ENCODE peak calls at places on chromosomes 7 and 10, in nine cellular contexts. X is CD4-positive, alpha-beta T cell; E is choroid plexus epithelial cell; N is fibroblast of lung; T is psoas muscle; Q is cardiac muscle cell; O is HFF-Myc; A is MM.1S; H is adrenal gland. S is an unnamed sample.

GRCh38 chr10:80500572-80501380 is 36.9 kb upstream of the SH2D4B start:
- DNase-seq in Q (peak), T (peak), H (peak), N (no peak), X (no peak), E (peak), O (no peak), A (no peak), S (peak)

GRCh38 chr10:3493621-3494020 is 291.4 kb downstream of the KLF6 start:
- DNase-seq in O (no peak), A (no peak), H (no peak), Q (no peak), X (no peak), N (no peak), T (no peak), E (no peak), S (no peak)

GRCh38 chr10:116521424-116522305 is 24.1 kb upstream of the PNLIP start:
- DNase-seq in N (peak), X (no peak), H (peak), T (no peak), A (peak), O (peak), Q (peak), E (peak), S (peak)

GRCh38 chr7:63899691-63900393 is 98.8 kb upstream of the ZNF722 start:
- DNase-seq in Q (no peak), T (peak), O (no peak), H (peak), E (no peak), X (peak), N (no peak), A (peak), S (no peak)

GRCh38 chr10:130441041-130441440 is 304.9 kb downstream of the GLRX3 start:
- DNase-seq in Q (no peak), X (no peak), E (no peak), T (no peak), O (no peak), N (no peak), A (no peak), H (no peak), S (no peak)

GRCh38 chr10:110206988-110207804 is at the start of gene MXI1:
- DNase-seq in T (peak), X (peak), H (peak), O (peak), N (peak), Q (peak), A (peak), E (peak), S (peak)

GRCh38 chr10:75062191-75062849 is 49.1 kb upstream of the SAMD8 start:
- DNase-seq in E (peak), T (peak), Q (peak), O (no peak), N (peak), A (no peak), X (no peak), H (no peak), S (no peak)

GRCh38 chr10:27558612-27559020 is 54.5 kb downstream of the RAB18 start:
- DNase-seq in T (peak), E (peak), N (peak), A (peak), X (no peak), H (peak), O (peak), Q (peak), S (peak)

GRCh38 chr10:86363184-86363832 is 3.3 kb downstream of the GRID1 start:
- DNase-seq in X (no peak), T (no peak), E (peak), H (peak), Q (peak), N (no peak), O (no peak), A (no peak), S (peak)

GRCh38 chr10:122786269-122786668 is 59.4 kb downstream of the CUZD1 start:
- DNase-seq in A (peak), Q (peak), X (no peak), E (peak), T (no peak), H (no peak), N (no peak), O (peak), S (peak)

GRCh38 chr10:55800607-55801241 is 560.3 kb downstream of the ZWINT start:
- DNase-seq in T (no peak), A (no peak), E (no peak), O (no peak), N (no peak), X (no peak), Q (no peak), H (no peak), S (no peak)

GRCh38 chr7:140390466-140391190 is 7.7 kb downstream of the SLC37A3 start:
- DNase-seq in H (no peak), Q (peak), T (no peak), N (peak), E (peak), O (no peak), X (no peak), A (peak), S (no peak)

GRCh38 chr7:118846977-118847376 is 622.5 kb downstream of the ANKRD7 start:
- DNase-seq in X (no peak), A (peak), H (no peak), O (no peak), Q (no peak), T (no peak), E (no peak), N (no peak), S (no peak)

GRCh38 chr7:114026486-114027089 is 107.8 kb upstream of the PPP1R3A start:
- DNase-seq in Q (peak), O (peak), E (peak), T (no peak), X (no peak), A (peak), H (no peak), N (peak), S (peak)

GRCh38 chr7:142562688-142563087 is 186.6 kb upstream of the PRSS1 start:
- DNase-seq in E (no peak), T (no peak), Q (no peak), X (no peak), H (no peak), O (no peak), N (peak), A (no peak), S (no peak)

GRCh38 chr7:142554555-142555532 is 194.4 kb upstream of the PRSS1 start:
- DNase-seq in H (no peak), X (no peak), N (peak), T (no peak), Q (no peak), E (no peak), A (no peak), O (no peak), S (no peak)

GRCh38 chr7:142560166-142560565 is 189.1 kb upstream of the PRSS1 start:
- DNase-seq in O (no peak), N (no peak), Q (no peak), H (no peak), T (no peak), X (no peak), E (no peak), A (no peak), S (no peak)

GRCh38 chr7:142556745-142557144 is 192.5 kb upstream of the PRSS1 start:
- DNase-seq in A (peak), T (peak), Q (peak), N (peak), X (no peak), E (peak), O (peak), H (peak), S (no peak)

DNA sequence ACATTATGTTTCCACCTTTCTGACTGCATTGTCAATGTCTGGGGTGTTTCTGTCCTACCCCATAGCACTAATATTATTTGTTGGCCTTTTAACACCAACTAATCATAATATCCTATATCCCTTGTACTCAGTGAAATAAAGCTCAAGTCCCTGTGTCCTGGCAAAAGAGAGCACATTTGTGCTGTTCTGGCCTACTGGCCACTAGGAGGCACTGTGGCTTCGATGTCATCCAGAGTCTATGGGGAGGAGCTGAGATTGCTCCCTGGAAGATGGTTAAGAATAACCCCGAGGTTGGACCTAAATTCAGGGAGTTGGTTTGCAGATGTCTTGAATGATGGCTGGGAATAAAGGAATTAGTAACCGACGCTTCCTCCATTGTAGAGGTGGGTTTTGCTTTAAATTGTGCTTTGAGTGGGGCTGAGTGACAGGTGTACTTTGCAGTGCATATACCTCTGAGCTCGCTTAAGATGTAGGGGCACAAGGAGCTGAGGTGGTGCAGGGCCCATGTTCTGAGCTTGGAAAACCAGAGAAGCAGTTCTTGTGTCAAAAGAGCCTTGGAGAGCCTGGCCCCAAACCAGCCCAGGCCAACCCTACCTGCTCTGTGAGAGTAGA is 191.2 kb upstream of the PRSS1 start:
- DNase-seq in O (peak), H (no peak), T (peak), X (peak), N (peak), E (peak), A (peak), Q (peak), S (peak)
- TF ChIP-seq CTCF in O (peak), H (peak), T (peak), X (peak), N (peak), E (peak), A (peak), Q (peak), S (peak)

DNA sequence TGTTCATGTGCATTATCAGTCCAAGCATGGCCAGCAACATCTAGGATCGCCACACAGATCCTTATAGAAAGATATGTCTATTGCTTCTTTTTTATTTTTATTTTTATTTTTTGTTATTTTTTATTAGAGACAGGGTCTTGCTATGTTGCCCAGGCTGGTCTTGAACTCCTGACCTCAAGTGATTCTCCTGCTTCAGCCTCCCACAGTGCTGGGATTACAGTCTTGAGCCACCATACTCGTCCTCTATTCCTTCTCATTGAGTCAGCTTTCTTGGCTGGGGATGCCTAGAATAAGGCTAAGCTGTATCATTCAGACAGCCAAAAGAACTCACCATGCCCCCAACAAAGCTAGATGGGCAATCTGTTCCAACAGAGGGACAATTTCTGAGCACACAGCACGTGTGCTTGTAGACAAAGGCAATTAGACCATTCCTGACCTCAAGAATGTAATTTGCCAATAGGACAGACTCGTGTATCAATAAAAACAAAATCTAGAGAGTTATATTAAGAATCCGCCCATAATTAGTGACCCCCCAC is 264.0 kb upstream of the NEBL start:
- DNase-seq in E (no peak), H (no peak), A (no peak), Q (no peak), X (no peak), O (no peak), N (no peak), T (no peak), S (no peak)
- TF ChIP-seq CTCF in E (no peak), H (no peak), A (no peak), Q (no peak), X (no peak), O (no peak), N (no peak), T (no peak), S (no peak)

GRCh38 chr7:47384755-47385475 is 197.0 kb downstream of the TNS3 start:
- DNase-seq in N (no peak), H (no peak), O (no peak), E (no peak), T (no peak), A (no peak), X (no peak), Q (no peak), S (no peak)

GRCh38 chr7:47383696-47384445 is 198.0 kb downstream of the TNS3 start:
- DNase-seq in O (no peak), E (no peak), A (no peak), Q (no peak), H (no peak), X (no peak), T (no peak), N (no peak), S (no peak)

GRCh38 chr7:47382200-47382599 is 199.7 kb downstream of the TNS3 start:
- DNase-seq in A (no peak), X (no peak), E (no peak), T (no peak), Q (no peak), N (no peak), H (no peak), O (no peak), S (no peak)

GRCh38 chr7:47381132-47381495 is 200.8 kb downstream of the TNS3 start:
- DNase-seq in O (no peak), X (no peak), T (no peak), E (no peak), N (no peak), Q (no peak), H (no peak), A (no peak), S (no peak)

DNA sequence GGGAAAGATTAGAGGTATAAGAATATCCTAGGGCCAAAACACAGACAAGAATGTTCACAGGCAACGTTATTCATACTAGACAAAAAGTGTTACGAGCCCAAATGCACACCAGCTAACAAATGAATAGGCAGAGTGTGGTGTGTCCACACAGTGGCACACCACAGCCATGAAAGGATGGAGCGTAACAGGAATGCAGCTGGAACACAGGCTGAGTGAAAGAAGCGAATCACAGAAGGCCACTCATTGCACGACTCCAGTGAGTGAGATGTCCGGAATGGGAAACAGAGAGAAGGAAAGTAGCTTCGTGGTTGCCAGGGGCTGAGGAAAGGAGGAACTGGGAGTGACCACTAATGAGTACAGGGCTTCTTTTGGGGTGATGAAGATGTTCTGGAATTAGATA is 198.8 kb downstream of the TNS3 start:
- DNase-seq in O (peak), T (no peak), X (no peak), Q (no peak), A (no peak), E (no peak), N (peak), H (no peak), S (no peak)
- TF ChIP-seq CTCF in O (no peak), T (no peak), X (no peak), Q (no peak), A (no peak), E (no peak), N (no peak), H (no peak), S (no peak)

GRCh38 chr10:14327535-14327934 is 3.2 kb downstream of the FRMD4A start:
- DNase-seq in Q (no peak), H (no peak), T (no peak), O (peak), N (no peak), E (no peak), A (no peak), X (no peak), S (no peak)

GRCh38 chr10:14328881-14329280 is 1.8 kb downstream of the FRMD4A start:
- DNase-seq in O (no peak), N (no peak), T (no peak), A (no peak), Q (no peak), E (no peak), H (no peak), X (no peak), S (no peak)

GRCh38 chr10:14326581-14326980 is 4.1 kb downstream of the FRMD4A start:
- DNase-seq in N (no peak), A (no peak), X (no peak), E (no peak), O (no peak), Q (no peak), H (no peak), T (no peak), S (no peak)

GRCh38 chr10:14322531-14322930 is 8.2 kb downstream of the FRMD4A start:
- DNase-seq in E (no peak), H (no peak), X (no peak), T (no peak), Q (peak), N (no peak), O (no peak), A (no peak), S (no peak)

DNA sequence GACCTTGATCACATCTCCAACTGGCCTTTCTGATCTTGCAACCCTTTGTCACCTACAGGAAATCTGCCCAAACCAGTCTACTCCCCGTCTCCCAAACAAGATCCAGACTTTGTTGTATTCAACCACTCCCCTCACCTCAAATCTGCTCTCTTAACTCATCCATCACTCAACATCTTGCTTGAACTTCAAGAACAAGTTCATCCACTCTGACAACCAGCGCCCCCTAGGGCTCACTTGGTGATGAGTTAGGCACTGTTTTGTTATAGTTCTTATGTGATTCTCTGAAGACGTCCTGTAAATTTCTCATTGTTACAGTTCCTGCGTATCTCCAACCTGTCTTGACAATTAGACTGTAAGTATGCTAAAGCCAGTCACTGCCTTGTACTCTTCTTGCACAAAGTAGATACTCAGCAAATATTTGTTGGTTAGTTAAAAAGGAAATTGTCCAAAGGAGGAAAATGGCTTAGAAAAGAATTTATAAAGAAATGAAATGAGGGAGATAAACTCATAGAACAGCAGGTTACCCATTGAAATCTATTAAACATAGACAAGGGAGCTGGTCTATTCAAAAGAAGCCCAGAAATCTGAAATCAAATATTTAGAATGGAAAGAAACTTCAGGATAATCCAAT is 5.3 kb downstream of the FRMD4A start:
- DNase-seq in O (no peak), E (peak), T (no peak), N (peak), A (no peak), X (peak), Q (peak), H (peak), S (peak)
- TF ChIP-seq CTCF in O (peak), E (peak), T (peak), N (peak), A (peak), X (peak), Q (peak), H (peak), S (peak)

DNA sequence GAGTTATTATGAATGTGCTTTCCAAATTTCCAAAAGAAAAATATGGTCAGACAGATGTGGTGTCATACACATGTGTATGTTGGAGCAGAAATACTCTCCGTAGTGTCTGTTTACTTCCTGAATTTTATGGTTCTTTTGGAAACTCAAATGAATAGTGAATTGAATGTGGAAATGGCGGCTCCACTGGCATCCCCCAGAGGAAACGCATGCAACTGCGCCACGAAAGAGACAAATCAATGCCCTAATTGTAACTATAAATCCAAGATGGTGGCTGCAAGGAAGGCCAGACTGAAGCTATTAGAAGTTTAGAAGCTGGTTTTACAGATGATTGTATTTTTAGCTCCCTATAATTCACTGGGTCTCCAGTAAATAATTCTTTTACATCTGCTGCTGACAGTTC is 246.7 kb downstream of the FGFR2 start:
- DNase-seq in E (no peak), O (no peak), X (no peak), N (no peak), H (no peak), T (no peak), Q (no peak), A (no peak), S (no peak)
- TF ChIP-seq CTCF in E (no peak), O (no peak), X (no peak), N (no peak), H (no peak), T (no peak), Q (no peak), A (no peak), S (no peak)

GRCh38 chr7:130037703-130038102 is 13.5 kb downstream of the ZC3HC1 start:
- DNase-seq in H (no peak), X (no peak), N (peak), O (no peak), A (no peak), Q (peak), E (peak), T (no peak), S (no peak)
- TF ChIP-seq CTCF in H (peak), X (no peak), N (peak), O (no peak), A (peak), Q (peak), E (peak), T (peak), S (no peak)

GRCh38 chr7:55342216-55342871 is 22.8 kb upstream of the LANCL2 start:
- DNase-seq in T (no peak), O (no peak), Q (no peak), A (no peak), N (no peak), E (no peak), H (no peak), X (no peak), S (no peak)

GRCh38 chr7:55345292-55345691 is 19.8 kb upstream of the LANCL2 start:
- DNase-seq in O (no peak), Q (no peak), A (no peak), T (no peak), X (no peak), H (no peak), N (no peak), E (no peak), S (no peak)

GRCh38 chr7:55343002-55343781 is 21.9 kb upstream of the LANCL2 start:
- DNase-seq in Q (no peak), A (no peak), H (peak), T (no peak), E (no peak), X (no peak), O (no peak), N (no peak), S (no peak)

GRCh38 chr7:55343860-55344606 is 21.1 kb upstream of the LANCL2 start:
- DNase-seq in H (peak), T (no peak), A (no peak), N (no peak), E (no peak), Q (no peak), X (no peak), O (no peak), S (no peak)

GRCh38 chr7:55344840-55345239 is 20.3 kb upstream of the LANCL2 start:
- DNase-seq in H (no peak), N (no peak), X (no peak), E (no peak), O (no peak), A (no peak), T (no peak), Q (peak), S (no peak)
- TF ChIP-seq CTCF in H (no peak), N (no peak), X (no peak), E (no peak), O (no peak), A (no peak), T (no peak), Q (no peak), S (no peak)

GRCh38 chr10:100347568-100348195 is 649 bp downstream of the SCD start:
- DNase-seq in H (no peak), X (no peak), O (no peak), T (no peak), Q (no peak), N (peak), E (no peak), A (no peak), S (no peak)
- TF ChIP-seq CTCF in H (no peak), X (no peak), O (no peak), T (no peak), Q (no peak), N (no peak), E (no peak), A (no peak), S (no peak)